ENCODE peak calls at places on chromosomes 11 and 22, in four cellular contexts. T is caudate nucleus, Q is COR-L47, X is ACHN. R is an unnamed sample.
A peak's percentile ranks its signal among the peaks of the same experiment; 100 is the strongest.

GRCh38 chr22:36922752-36923457 is 9.5 kb downstream of the CSF2RB start:
- DNase-seq in Q (no peak), X (no peak), T (no peak), R (no peak)

GRCh38 chr11:35786188-35786587 is 123.6 kb downstream of the TRIM44 start:
- DNase-seq in T (no peak), X (no peak), Q (no peak), R (no peak)

GRCh38 chr11:102990145-102990544 is 34.6 kb upstream of the MMP13 start:
- DNase-seq in T (no peak), Q (no peak), X (no peak), R (no peak)

GRCh38 chr11:15166204-15166603 is 51.5 kb downstream of the INSC start:
- DNase-seq in T (no peak), Q (no peak), X (no peak), R (no peak)

GRCh38 chr11:29093416-29093815 is 923.4 kb downstream of the KCNA4 start:
- DNase-seq in T (no peak), X (peak; percentile 59), Q (no peak), R (no peak)

GRCh38 chr11:73555615-73556014 is 42.3 kb downstream of the FAM168A start:
- DNase-seq in Q (no peak), T (no peak), X (no peak), R (no peak)

GRCh38 chr11:101860694-101861371 is 54.0 kb upstream of the CEP126 start:
- DNase-seq in T (no peak), Q (peak; percentile 58), X (peak; percentile 61), R (peak; percentile 45)

GRCh38 chr11:7604331-7604973 is 68.8 kb downstream of the CYB5R2 start:
- DNase-seq in X (no peak), Q (no peak), T (no peak), R (no peak)

GRCh38 chr11:68150029-68150428 is 28.8 kb upstream of the CHKA start:
- DNase-seq in Q (no peak), T (no peak), X (no peak), R (no peak)

GRCh38 chr11:74020537-74020936 is 11.7 kb upstream of the UCP3 start:
- DNase-seq in X (no peak), T (no peak), Q (no peak), R (no peak)

GRCh38 chr11:33753304-33753703 is 17.1 kb upstream of the CD59 start:
- DNase-seq in X (no peak), T (no peak), Q (no peak), R (no peak)

GRCh38 chr11:125279680-125280079 is 115.1 kb downstream of the PKNOX2 start:
- DNase-seq in T (no peak), X (no peak), Q (no peak), R (no peak)

R was measured in NCI-H1417.